ENCODE peak calls at places on chromosomes 1 and 21, in four cellular contexts. M is left colon; K is effector CD4-positive, alpha-beta T cell; L is AG04449. A is an unnamed sample.

GRCh38 chr1:17475729-17476128 is 36.3 kb upstream of the RCC2 start:
- DNase-seq in M (no peak), K (no peak), L (peak), A (no peak)

GRCh38 chr1:176541663-176542062 is 78.7 kb downstream of the PAPPA2 start:
- DNase-seq in M (no peak), K (no peak), L (no peak), A (no peak)

GRCh38 chr21:33152228-33153130 is 77.3 kb upstream of the IFNAR2 start:
- DNase-seq in M (no peak), K (no peak), L (no peak), A (no peak)

GRCh38 chr1:184945678-184946412 is 28.5 kb downstream of the NIBAN1 start:
- DNase-seq in M (no peak), K (no peak), L (no peak), A (no peak)

GRCh38 chr1:42963378-42964005 is 4.8 kb upstream of the SLC2A1 start:
- DNase-seq in M (no peak), K (no peak), L (no peak), A (no peak)

GRCh38 chr1:33805988-33806387 is 57.9 kb upstream of the HMGB4 start:
- DNase-seq in M (no peak), K (no peak), L (no peak), A (no peak)

GRCh38 chr1:87325982-87326738 is 2.5 kb upstream of the LMO4 start:
- DNase-seq in M (no peak), K (peak), L (no peak), A (no peak)

GRCh38 chr1:29590583-29591555 is 354.5 kb downstream of the PTPRU start:
- DNase-seq in M (no peak), K (no peak), L (no peak), A (no peak)

GRCh38 chr1:196009362-196009761 is 598.9 kb downstream of the KCNT2 start:
- DNase-seq in M (no peak), K (no peak), L (no peak), A (no peak)

GRCh38 chr1:240947438-240948224 is 335.7 kb upstream of the GREM2 start:
- DNase-seq in M (no peak), K (no peak), L (no peak), A (no peak)

GRCh38 chr1:166062695-166063094 is 104.1 kb downstream of the FAM78B start:
- DNase-seq in M (no peak), K (no peak), L (no peak), A (no peak)

GRCh38 chr1:55076356-55076755 is 37.0 kb downstream of the PCSK9 start:
- DNase-seq in M (no peak), K (no peak), L (no peak), A (no peak)

GRCh38 chr1:218778257-218778656 is 395.4 kb upstream of the LYPLAL1 start:
- DNase-seq in M (no peak), K (no peak), L (no peak), A (no peak)

GRCh38 chr1:39575191-39576015 is 1.2 kb downstream of the PABPC4 start:
- DNase-seq in M (peak), K (peak), L (no peak), A (peak)

GRCh38 chr1:56378376-56379070 is 200.8 kb downstream of the PLPP3 start:
- DNase-seq in M (no peak), K (no peak), L (no peak), A (no peak)

GRCh38 chr1:246162560-246162959 is 344.5 kb downstream of the SMYD3 start:
- DNase-seq in M (no peak), K (no peak), L (no peak), A (no peak)

GRCh38 chr1:231233735-231234417 is 7.1 kb upstream of the GNPAT start:
- DNase-seq in M (no peak), K (no peak), L (no peak), A (no peak)

GRCh38 chr1:228267962-228268890 is 60.4 kb downstream of the OBSCN start:
- DNase-seq in M (no peak), K (no peak), L (no peak), A (no peak)

GRCh38 chr1:111920221-111921024 is 69.0 kb downstream of the KCND3 start:
- DNase-seq in M (no peak), K (no peak), L (peak), A (no peak)

GRCh38 chr1:236018885-236019453 is 45.9 kb downstream of the NID1 start:
- DNase-seq in M (peak), K (no peak), L (no peak), A (peak)

GRCh38 chr1:244104309-244105060 is 53.4 kb downstream of the ZBTB18 start:
- DNase-seq in M (no peak), K (no peak), L (peak), A (no peak)

GRCh38 chr1:97913506-97913905 is 7.3 kb downstream of the DPYD start:
- DNase-seq in M (no peak), K (no peak), L (no peak), A (no peak)

GRCh38 chr1:45510972-45511527 is 10.6 kb downstream of the PRDX1 start:
- DNase-seq in M (no peak), K (no peak), L (no peak), A (no peak)

GRCh38 chr1:27137544-27138075 is 17.3 kb downstream of the SLC9A1 start:
- DNase-seq in M (peak), K (no peak), L (no peak), A (no peak)

GRCh38 chr1:43446881-43447835 is 6.6 kb downstream of the HYI start:
- DNase-seq in M (peak), K (no peak), L (no peak), A (no peak)

GRCh38 chr21:43743934-43744333 is 25.0 kb downstream of the PDXK start:
- DNase-seq in M (no peak), K (no peak), L (no peak), A (no peak)

GRCh38 chr1:211066781-211067384 is 67.1 kb downstream of the KCNH1 start:
- DNase-seq in M (no peak), K (no peak), L (no peak), A (no peak)

GRCh38 chr1:155273134-155273982 is at the start of gene CLK2:
- DNase-seq in M (peak), K (peak), L (no peak), A (peak)

GRCh38 chr1:16120411-16120810 is 35.5 kb downstream of the EPHA2 start:
- DNase-seq in M (no peak), K (no peak), L (no peak), A (no peak)

GRCh38 chr1:37442644-37443043 is 31.7 kb upstream of the ZC3H12A start:
- DNase-seq in M (no peak), K (no peak), L (no peak), A (no peak)

GRCh38 chr1:54355931-54356679 is 50.1 kb downstream of the SSBP3 start:
- DNase-seq in M (peak), K (no peak), L (no peak), A (no peak)

GRCh38 chr1:175493999-175494336 is 249.4 kb downstream of the TNR start:
- DNase-seq in M (no peak), K (no peak), L (no peak), A (no peak)

A was measured in tibial nerve.